ENCODE peak calls at places on chromosomes 3 and 15, in nine cellular contexts. P is AG08396; E is stimulated activated CD8-positive, alpha-beta memory T cell treated with anti-CD3 and anti-CD28 coated beads, Interleukin-15, amount 100 ng/mL, for 1 hour; M is hippocampal formation; B is non-pigmented ciliary epithelial cell; G is neural crest cell; I is WERI-Rb-1; A is stimulated activated CD4-positive, alpha-beta T cell treated with anti-CD3 and anti-CD28 coated beads, Interleukin-15, amount 100 ng/mL, for 24 hours; C is hypothalamus. R is an unnamed sample.

GRCh38 chr3:150371741-150372254 is 36.3 kb upstream of the TSC22D2 start:
- DNase-seq in P (peak; percentile 78), E (no peak), M (no peak), B (peak; percentile 100), G (no peak), I (no peak), A (no peak), C (no peak), R (peak; percentile 97)

GRCh38 chr3:195385526-195385925 is 57.3 kb downstream of the ACAP2 start:
- DNase-seq in P (no peak), E (no peak), M (no peak), B (peak; percentile 13), G (no peak), I (no peak), A (no peak), C (no peak), R (no peak)

GRCh38 chr3:128307029-128307633 is 153.8 kb downstream of the EEFSEC start:
- DNase-seq in P (no peak), E (no peak), M (no peak), B (no peak), G (no peak), I (peak; percentile 22), A (no peak), C (no peak), R (no peak)

GRCh38 chr3:30354513-30354912 is 251.9 kb upstream of the TGFBR2 start:
- DNase-seq in P (no peak), E (no peak), M (no peak), B (no peak), G (no peak), I (no peak), A (no peak), C (no peak), R (no peak)

GRCh38 chr3:130250982-130251381 is 94.5 kb upstream of the COL6A5 start:
- DNase-seq in P (no peak), E (no peak), M (no peak), B (no peak), G (no peak), I (no peak), A (no peak), C (no peak), R (no peak)

GRCh38 chr15:44084171-44084570 is 110.9 kb downstream of the FRMD5 start:
- DNase-seq in P (no peak), E (no peak), M (no peak), B (no peak), G (no peak), I (no peak), A (no peak), C (no peak), R (no peak)

GRCh38 chr15:45242289-45242688 is 9.7 kb upstream of the SLC28A2 start:
- DNase-seq in P (no peak), E (no peak), M (no peak), B (no peak), G (no peak), I (no peak), A (no peak), C (no peak), R (no peak)

GRCh38 chr3:187922704-187923393 is 177.6 kb upstream of the BCL6 start:
- DNase-seq in P (peak; percentile 23), E (no peak), M (no peak), B (peak; percentile 65), G (no peak), I (no peak), A (peak; percentile 55), C (no peak), R (peak; percentile 65)

GRCh38 chr3:71498053-71498452 is 85.5 kb downstream of the FOXP1 start:
- DNase-seq in P (no peak), E (no peak), M (no peak), B (no peak), G (no peak), I (no peak), A (no peak), C (no peak), R (no peak)

GRCh38 chr3:138389841-138390581 is 41.6 kb downstream of the MRAS start:
- DNase-seq in P (peak; percentile 81), E (no peak), M (no peak), B (peak; percentile 96), G (no peak), I (peak; percentile 36), A (no peak), C (no peak), R (peak; percentile 81)

GRCh38 chr3:148880681-148881080 is 15.6 kb downstream of the CPA3 start:
- DNase-seq in P (no peak), E (no peak), M (no peak), B (no peak), G (no peak), I (peak; percentile 9), A (no peak), C (no peak), R (no peak)

GRCh38 chr3:49461443-49462171 is 8.5 kb upstream of the DAG1 start:
- DNase-seq in P (peak; percentile 8), E (no peak), M (no peak), B (no peak), G (no peak), I (peak; percentile 71), A (no peak), C (no peak), R (no peak)

GRCh38 chr3:186060222-186060621 is 48.7 kb downstream of the ETV5 start:
- DNase-seq in P (no peak), E (no peak), M (no peak), B (no peak), G (no peak), I (no peak), A (peak; percentile 52), C (no peak), R (no peak)

GRCh38 chr3:45927881-45928280 is 15.4 kb upstream of the CXCR6 start:
- DNase-seq in P (peak; percentile 32), E (no peak), M (no peak), B (peak; percentile 14), G (no peak), I (no peak), A (no peak), C (no peak), R (no peak)

GRCh38 chr15:98866503-98866902 is 141.1 kb downstream of the PGPEP1L start:
- DNase-seq in P (peak; percentile 69), E (no peak), M (no peak), B (no peak), G (no peak), I (no peak), A (no peak), C (no peak), R (no peak)

GRCh38 chr3:181541414-181541813 is 170.3 kb upstream of the SOX2 start:
- DNase-seq in P (no peak), E (no peak), M (no peak), B (no peak), G (no peak), I (no peak), A (no peak), C (no peak), R (no peak)

GRCh38 chr3:9793161-9793781 is 389 bp downstream of the ARPC4 start:
- DNase-seq in P (peak; percentile 51), E (no peak), M (no peak), B (no peak), G (no peak), I (no peak), A (no peak), C (no peak), R (no peak)

R was measured in AG04449.